ENCODE peak calls at places on chromosomes 7 and 10, in five cellular contexts. P, F, S, L and B are unnamed samples.

GRCh38 chr10:29022513-29022912 is 266.4 kb upstream of the LYZL1 start:
- DNase-seq in S (no peak), P (no peak), F (no peak), L (peak; percentile 78), B (no peak)

GRCh38 chr7:73647725-73648592 is 19.7 kb upstream of the VPS37D start:
- DNase-seq in S (peak; percentile 43), F (no peak), L (no peak), P (no peak), B (peak; percentile 47)

GRCh38 chr7:34900891-34901493 is 136.3 kb downstream of the DPY19L1 start:
- DNase-seq in P (no peak), S (peak; percentile 14), F (peak; percentile 23), L (no peak), B (no peak)

GRCh38 chr7:66374141-66374540 is 169.0 kb downstream of the TPST1 start:
- DNase-seq in F (no peak), L (no peak), P (no peak), S (no peak), B (no peak)

GRCh38 chr10:71854031-71854430 is 3.0 kb upstream of the PSAP start:
- DNase-seq in P (no peak), L (no peak), F (no peak), S (no peak), B (no peak)

GRCh38 chr10:100347568-100348195 is 649 bp downstream of the SCD start:
- DNase-seq in P (no peak), S (no peak), F (no peak), L (no peak), B (no peak)

GRCh38 chr7:141697211-141697871 is 4.6 kb downstream of the DENND11 start:
- DNase-seq in P (no peak), L (no peak), S (no peak), F (peak; percentile 80), B (no peak)

GRCh38 chr7:88111136-88111748 is 108.6 kb downstream of the SRI start:
- DNase-seq in L (no peak), S (no peak), P (no peak), F (peak; percentile 5), B (no peak)

GRCh38 chr10:11870461-11870780 is 47.3 kb downstream of the PROSER2 start:
- DNase-seq in F (no peak), L (no peak), P (no peak), S (no peak), B (no peak)

GRCh38 chr7:20791523-20791879 is 4.8 kb upstream of the SP8 start:
- DNase-seq in P (no peak), S (no peak), L (no peak), F (no peak), B (no peak)

GRCh38 chr7:114081606-114082425 is 163.0 kb upstream of the PPP1R3A start:
- DNase-seq in F (no peak), L (no peak), S (no peak), P (peak; percentile 41), B (peak; percentile 22)

GRCh38 chr10:131271195-131271880 is 40.2 kb downstream of the TCERG1L start:
- DNase-seq in S (no peak), P (no peak), F (no peak), L (no peak), B (no peak)